ENCODE peak calls at places on chromosomes 12 and 14, in seven cellular contexts. One of them, this sample, is unnamed.

GRCh38 chr14:30808576-30808975 is 65.8 kb upstream of the COCH start:
- DNase-seq in non-pigmented ciliary epithelial cell: peak; percentile 13
- DNase-seq in H4: no peak
- DNase-seq in progenitor cell of endocrine pancreas: no peak
- DNase-seq in HCEC 1CT: no peak
- DNase-seq in pulmonary artery endothelial cell: no peak
- DNase-seq in lung: no peak
- DNase-seq in this sample: no peak

GRCh38 chr14:100591453-100592371 is 4.5 kb upstream of the BEGAIN start:
- DNase-seq in HCEC 1CT: no peak
- DNase-seq in lung: no peak
- DNase-seq in H4: no peak
- DNase-seq in non-pigmented ciliary epithelial cell: no peak
- DNase-seq in pulmonary artery endothelial cell: no peak
- DNase-seq in progenitor cell of endocrine pancreas: no peak
- DNase-seq in this sample: no peak

GRCh38 chr12:54066408-54066807 is 12.8 kb downstream of the HOXC4 start:
- DNase-seq in progenitor cell of endocrine pancreas: no peak
- DNase-seq in H4: no peak
- DNase-seq in lung: no peak
- DNase-seq in pulmonary artery endothelial cell: no peak
- DNase-seq in non-pigmented ciliary epithelial cell: no peak
- DNase-seq in HCEC 1CT: no peak
- DNase-seq in this sample: no peak

GRCh38 chr14:37591311-37591940 is 3.6 kb downstream of the FOXA1 start:
- DNase-seq in pulmonary artery endothelial cell: no peak
- DNase-seq in HCEC 1CT: no peak
- DNase-seq in lung: no peak
- DNase-seq in H4: no peak
- DNase-seq in non-pigmented ciliary epithelial cell: no peak
- DNase-seq in progenitor cell of endocrine pancreas: peak; percentile 68
- DNase-seq in this sample: no peak

GRCh38 chr12:49883065-49883464 is 20.6 kb downstream of the FAIM2 start:
- DNase-seq in HCEC 1CT: no peak
- DNase-seq in non-pigmented ciliary epithelial cell: no peak
- DNase-seq in H4: no peak
- DNase-seq in progenitor cell of endocrine pancreas: no peak
- DNase-seq in pulmonary artery endothelial cell: no peak
- DNase-seq in lung: no peak
- DNase-seq in this sample: no peak

GRCh38 chr12:13071305-13072280 is 27.4 kb downstream of the FAM234B start:
- DNase-seq in pulmonary artery endothelial cell: no peak
- DNase-seq in HCEC 1CT: no peak
- DNase-seq in progenitor cell of endocrine pancreas: no peak
- DNase-seq in lung: no peak
- DNase-seq in non-pigmented ciliary epithelial cell: no peak
- DNase-seq in H4: no peak
- DNase-seq in this sample: no peak

GRCh38 chr14:50670196-50670875 is 2.2 kb upstream of the SAV1 start:
- DNase-seq in lung: no peak
- DNase-seq in progenitor cell of endocrine pancreas: no peak
- DNase-seq in H4: no peak
- DNase-seq in pulmonary artery endothelial cell: no peak
- DNase-seq in HCEC 1CT: no peak
- DNase-seq in non-pigmented ciliary epithelial cell: no peak
- DNase-seq in this sample: no peak

GRCh38 chr12:58443981-58444371 is 476.3 kb downstream of the LRIG3 start:
- DNase-seq in H4: peak; percentile 11
- DNase-seq in progenitor cell of endocrine pancreas: no peak
- DNase-seq in pulmonary artery endothelial cell: no peak
- DNase-seq in lung: no peak
- DNase-seq in HCEC 1CT: peak; percentile 62
- DNase-seq in non-pigmented ciliary epithelial cell: no peak
- DNase-seq in this sample: peak; percentile 50

GRCh38 chr12:104741497-104742367 is 216.4 kb downstream of the SLC41A2 start:
- DNase-seq in pulmonary artery endothelial cell: no peak
- DNase-seq in progenitor cell of endocrine pancreas: no peak
- DNase-seq in H4: no peak
- DNase-seq in lung: no peak
- DNase-seq in HCEC 1CT: no peak
- DNase-seq in non-pigmented ciliary epithelial cell: no peak
- DNase-seq in this sample: no peak

GRCh38 chr12:104175726-104176247 is 37.8 kb upstream of the NFYB start:
- DNase-seq in progenitor cell of endocrine pancreas: no peak
- DNase-seq in lung: peak; percentile 22
- DNase-seq in HCEC 1CT: no peak
- DNase-seq in pulmonary artery endothelial cell: no peak
- DNase-seq in H4: no peak
- DNase-seq in non-pigmented ciliary epithelial cell: no peak
- DNase-seq in this sample: no peak

GRCh38 chr14:70188292-70188607 is 501 bp downstream of the SLC8A3 start:
- DNase-seq in progenitor cell of endocrine pancreas: no peak
- DNase-seq in non-pigmented ciliary epithelial cell: no peak
- DNase-seq in HCEC 1CT: no peak
- DNase-seq in lung: no peak
- DNase-seq in pulmonary artery endothelial cell: no peak
- DNase-seq in H4: no peak
- DNase-seq in this sample: no peak

GRCh38 chr12:121267822-121268221 is 28.7 kb downstream of the CAMKK2 start:
- DNase-seq in HCEC 1CT: no peak
- DNase-seq in pulmonary artery endothelial cell: no peak
- DNase-seq in non-pigmented ciliary epithelial cell: no peak
- DNase-seq in progenitor cell of endocrine pancreas: no peak
- DNase-seq in lung: no peak
- DNase-seq in H4: no peak
- DNase-seq in this sample: no peak

GRCh38 chr12:5922500-5922899 is 22.6 kb downstream of the ANO2 start:
- DNase-seq in HCEC 1CT: no peak
- DNase-seq in progenitor cell of endocrine pancreas: no peak
- DNase-seq in H4: no peak
- DNase-seq in lung: no peak
- DNase-seq in non-pigmented ciliary epithelial cell: no peak
- DNase-seq in pulmonary artery endothelial cell: no peak
- DNase-seq in this sample: no peak

GRCh38 chr12:127909031-127909430 is 357.9 kb upstream of the TMEM132C start:
- DNase-seq in H4: no peak
- DNase-seq in lung: no peak
- DNase-seq in progenitor cell of endocrine pancreas: no peak
- DNase-seq in HCEC 1CT: no peak
- DNase-seq in pulmonary artery endothelial cell: no peak
- DNase-seq in non-pigmented ciliary epithelial cell: no peak
- DNase-seq in this sample: no peak

GRCh38 chr14:75259946-75260545 is 18.6 kb upstream of the FOS start:
- DNase-seq in progenitor cell of endocrine pancreas: no peak
- DNase-seq in pulmonary artery endothelial cell: no peak
- DNase-seq in H4: no peak
- DNase-seq in HCEC 1CT: no peak
- DNase-seq in non-pigmented ciliary epithelial cell: no peak
- DNase-seq in lung: no peak
- DNase-seq in this sample: no peak

GRCh38 chr14:72450473-72451044 is 443.3 kb downstream of the DPF3 start:
- DNase-seq in HCEC 1CT: no peak
- DNase-seq in pulmonary artery endothelial cell: no peak
- DNase-seq in non-pigmented ciliary epithelial cell: no peak
- DNase-seq in H4: no peak
- DNase-seq in lung: no peak
- DNase-seq in progenitor cell of endocrine pancreas: no peak
- DNase-seq in this sample: no peak

GRCh38 chr12:94405378-94406116 is 54.1 kb downstream of the CEP83 start:
- DNase-seq in H4: no peak
- DNase-seq in progenitor cell of endocrine pancreas: no peak
- DNase-seq in pulmonary artery endothelial cell: no peak
- DNase-seq in non-pigmented ciliary epithelial cell: no peak
- DNase-seq in HCEC 1CT: no peak
- DNase-seq in lung: no peak
- DNase-seq in this sample: no peak

GRCh38 chr12:88876867-88877266 is 296.6 kb upstream of the KITLG start:
- DNase-seq in non-pigmented ciliary epithelial cell: no peak
- DNase-seq in H4: no peak
- DNase-seq in lung: no peak
- DNase-seq in HCEC 1CT: peak; percentile 63
- DNase-seq in pulmonary artery endothelial cell: no peak
- DNase-seq in progenitor cell of endocrine pancreas: no peak
- DNase-seq in this sample: no peak

GRCh38 chr12:4807813-4808212 is 87.6 kb downstream of the GALNT8 start:
- DNase-seq in non-pigmented ciliary epithelial cell: no peak
- DNase-seq in pulmonary artery endothelial cell: no peak
- DNase-seq in H4: no peak
- DNase-seq in progenitor cell of endocrine pancreas: no peak
- DNase-seq in lung: no peak
- DNase-seq in HCEC 1CT: no peak
- DNase-seq in this sample: no peak

GRCh38 chr12:7970475-7971252 is 34.7 kb upstream of the SLC2A3 start:
- DNase-seq in H4: peak; percentile 96
- DNase-seq in progenitor cell of endocrine pancreas: peak; percentile 79
- DNase-seq in pulmonary artery endothelial cell: peak; percentile 64
- DNase-seq in HCEC 1CT: peak; percentile 93
- DNase-seq in non-pigmented ciliary epithelial cell: peak; percentile 67
- DNase-seq in lung: peak; percentile 91
- DNase-seq in this sample: peak; percentile 46

GRCh38 chr12:5796171-5797091 is 148.6 kb downstream of the ANO2 start:
- DNase-seq in H4: peak; percentile 50
- DNase-seq in progenitor cell of endocrine pancreas: peak; percentile 71
- DNase-seq in lung: peak; percentile 32
- DNase-seq in non-pigmented ciliary epithelial cell: no peak
- DNase-seq in HCEC 1CT: no peak
- DNase-seq in pulmonary artery endothelial cell: no peak
- DNase-seq in this sample: no peak

GRCh38 chr14:54622189-54622958 is 55.4 kb downstream of the SAMD4A start:
- DNase-seq in HCEC 1CT: no peak
- DNase-seq in progenitor cell of endocrine pancreas: no peak
- DNase-seq in H4: no peak
- DNase-seq in pulmonary artery endothelial cell: no peak
- DNase-seq in non-pigmented ciliary epithelial cell: no peak
- DNase-seq in lung: no peak
- DNase-seq in this sample: no peak

GRCh38 chr14:76922599-76922998 is 96.4 kb downstream of the LRRC74A start:
- DNase-seq in non-pigmented ciliary epithelial cell: no peak
- DNase-seq in H4: peak; percentile 50
- DNase-seq in progenitor cell of endocrine pancreas: no peak
- DNase-seq in lung: no peak
- DNase-seq in pulmonary artery endothelial cell: no peak
- DNase-seq in HCEC 1CT: no peak
- DNase-seq in this sample: no peak

GRCh38 chr12:48998497-48999353 is 450 bp downstream of the DDN start:
- DNase-seq in pulmonary artery endothelial cell: no peak
- DNase-seq in non-pigmented ciliary epithelial cell: no peak
- DNase-seq in HCEC 1CT: peak; percentile 8
- DNase-seq in lung: no peak
- DNase-seq in H4: no peak
- DNase-seq in progenitor cell of endocrine pancreas: no peak
- DNase-seq in this sample: no peak

GRCh38 chr14:59969319-59969718 is 49.4 kb downstream of the LRRC9 start:
- DNase-seq in lung: no peak
- DNase-seq in pulmonary artery endothelial cell: no peak
- DNase-seq in H4: peak; percentile 54
- DNase-seq in HCEC 1CT: peak; percentile 64
- DNase-seq in non-pigmented ciliary epithelial cell: no peak
- DNase-seq in progenitor cell of endocrine pancreas: no peak
- DNase-seq in this sample: no peak

GRCh38 chr12:111773801-111774551 is 7.2 kb downstream of the ALDH2 start:
- DNase-seq in lung: peak; percentile 83
- DNase-seq in H4: peak; percentile 87
- DNase-seq in pulmonary artery endothelial cell: no peak
- DNase-seq in HCEC 1CT: peak; percentile 87
- DNase-seq in non-pigmented ciliary epithelial cell: peak; percentile 34
- DNase-seq in progenitor cell of endocrine pancreas: no peak
- DNase-seq in this sample: peak; percentile 69

GRCh38 chr14:105632010-105632409 is 105.6 kb downstream of the TMEM121 start:
- DNase-seq in HCEC 1CT: no peak
- DNase-seq in H4: no peak
- DNase-seq in progenitor cell of endocrine pancreas: no peak
- DNase-seq in pulmonary artery endothelial cell: no peak
- DNase-seq in non-pigmented ciliary epithelial cell: no peak
- DNase-seq in lung: no peak
- DNase-seq in this sample: no peak

GRCh38 chr14:31927348-31927826 is 149.7 kb upstream of the ARHGAP5 start:
- DNase-seq in progenitor cell of endocrine pancreas: no peak
- DNase-seq in HCEC 1CT: peak; percentile 95
- DNase-seq in pulmonary artery endothelial cell: peak; percentile 90
- DNase-seq in lung: no peak
- DNase-seq in H4: peak; percentile 70
- DNase-seq in non-pigmented ciliary epithelial cell: peak; percentile 93
- DNase-seq in this sample: peak; percentile 87

GRCh38 chr14:94753067-94753466 is 16.8 kb downstream of the GSC start:
- DNase-seq in H4: no peak
- DNase-seq in pulmonary artery endothelial cell: no peak
- DNase-seq in non-pigmented ciliary epithelial cell: no peak
- DNase-seq in lung: no peak
- DNase-seq in progenitor cell of endocrine pancreas: no peak
- DNase-seq in HCEC 1CT: no peak
- DNase-seq in this sample: no peak

GRCh38 chr14:106652494-106652893 is 1126.1 kb downstream of the TMEM121 start:
- DNase-seq in pulmonary artery endothelial cell: no peak
- DNase-seq in H4: no peak
- DNase-seq in progenitor cell of endocrine pancreas: no peak
- DNase-seq in non-pigmented ciliary epithelial cell: no peak
- DNase-seq in HCEC 1CT: no peak
- DNase-seq in lung: no peak
- DNase-seq in this sample: no peak

GRCh38 chr14:54350196-54350595 is 46.6 kb upstream of the CDKN3 start:
- DNase-seq in lung: no peak
- DNase-seq in progenitor cell of endocrine pancreas: no peak
- DNase-seq in HCEC 1CT: no peak
- DNase-seq in pulmonary artery endothelial cell: no peak
- DNase-seq in non-pigmented ciliary epithelial cell: no peak
- DNase-seq in H4: no peak
- DNase-seq in this sample: no peak

This sample was measured in retinal pigment epithelial cell.